ENCODE peak calls at places on chromosomes 6 and 20, in six cellular contexts. D, R, F, Z, K and U are unnamed samples.

GRCh38 chr6:14217728-14218637 is 100.4 kb downstream of the CD83 start:
- DNase-seq in D (no peak), R (no peak), F (peak), Z (no peak), K (no peak), U (no peak)

GRCh38 chr6:5214570-5215052 is 46.1 kb downstream of the LYRM4 start:
- DNase-seq in D (peak), R (no peak), F (peak), Z (peak), K (no peak), U (no peak)

GRCh38 chr6:104229057-104229456 is 630.7 kb downstream of the HACE1 start:
- DNase-seq in D (no peak), R (no peak), F (no peak), Z (no peak), K (no peak), U (no peak)

GRCh38 chr20:38125157-38126056 is 39.7 kb downstream of the TGM2 start:
- DNase-seq in D (peak), R (peak), F (peak), Z (no peak), K (no peak), U (peak)

GRCh38 chr6:31701666-31702420 is 1.3 kb downstream of the ABHD16A start:
- DNase-seq in D (peak), R (no peak), F (peak), Z (no peak), K (no peak), U (no peak)

GRCh38 chr6:117976030-117976651 is 69.1 kb downstream of the SLC35F1 start:
- DNase-seq in D (peak), R (no peak), F (peak), Z (peak), K (no peak), U (no peak)

GRCh38 chr6:47061631-47062300 is 19.6 kb upstream of the ADGRF1 start:
- DNase-seq in D (peak), R (no peak), F (no peak), Z (no peak), K (no peak), U (no peak)

GRCh38 chr6:81130969-81131368 is 621.5 kb downstream of the TENT5A start:
- DNase-seq in D (no peak), R (no peak), F (no peak), Z (peak), K (no peak), U (no peak)

GRCh38 chr6:12748815-12749521 is 32.4 kb downstream of the PHACTR1 start:
- DNase-seq in D (no peak), R (no peak), F (no peak), Z (no peak), K (no peak), U (no peak)

GRCh38 chr20:6925744-6926278 is 158.3 kb downstream of the BMP2 start:
- DNase-seq in D (no peak), R (no peak), F (no peak), Z (no peak), K (no peak), U (peak)

GRCh38 chr20:48603116-48603818 is 224.5 kb downstream of the PREX1 start:
- DNase-seq in D (no peak), R (no peak), F (no peak), Z (no peak), K (no peak), U (no peak)

GRCh38 chr6:108235121-108235520 is 25.7 kb downstream of the SNX3 start:
- DNase-seq in D (no peak), R (no peak), F (no peak), Z (no peak), K (no peak), U (no peak)

GRCh38 chr20:32946629-32947028 is 57.6 kb downstream of the SUN5 start:
- DNase-seq in D (no peak), R (no peak), F (no peak), Z (no peak), K (no peak), U (no peak)

GRCh38 chr20:34129518-34130162 is 17.6 kb upstream of the EIF2S2 start:
- DNase-seq in D (peak), R (peak), F (peak), Z (peak), K (peak), U (no peak)

GRCh38 chr6:148358196-148358785 is 15.7 kb downstream of the SASH1 start:
- DNase-seq in D (no peak), R (no peak), F (peak), Z (no peak), K (no peak), U (no peak)

GRCh38 chr6:130322673-130323268 is 43.0 kb upstream of the TMEM200A start:
- DNase-seq in D (peak), R (peak), F (peak), Z (peak), K (peak), U (no peak)

GRCh38 chr6:55918639-55919038 is 43.2 kb upstream of the BMP5 start:
- DNase-seq in D (peak), R (no peak), F (peak), Z (no peak), K (no peak), U (no peak)

GRCh38 chr6:134482585-134483346 is 164.9 kb upstream of the SGK1 start:
- DNase-seq in D (peak), R (no peak), F (no peak), Z (no peak), K (no peak), U (no peak)

GRCh38 chr6:129525055-129525454 is 184.9 kb downstream of the ARHGAP18 start:
- DNase-seq in D (no peak), R (no peak), F (peak), Z (no peak), K (no peak), U (no peak)

GRCh38 chr20:38970302-38970701 is 8.2 kb downstream of the DHX35 start:
- DNase-seq in D (peak), R (no peak), F (peak), Z (no peak), K (no peak), U (no peak)

GRCh38 chr20:52200870-52201269 is 9.3 kb upstream of the ZFP64 start:
- DNase-seq in D (no peak), R (no peak), F (peak), Z (no peak), K (no peak), U (no peak)

GRCh38 chr20:37973059-37973910 is 60.0 kb downstream of the TTI1 start:
- DNase-seq in D (no peak), R (no peak), F (no peak), Z (no peak), K (no peak), U (no peak)

GRCh38 chr6:88008411-88008810 is 39.2 kb upstream of the SPACA1 start:
- DNase-seq in D (peak), R (no peak), F (no peak), Z (no peak), K (no peak), U (no peak)

GRCh38 chr6:155521719-155522118 is 66.1 kb upstream of the NOX3 start:
- DNase-seq in D (no peak), R (no peak), F (peak), Z (no peak), K (no peak), U (no peak)

GRCh38 chr20:3209023-3209945 is at the start of gene ITPA:
- DNase-seq in D (peak), R (peak), F (peak), Z (peak), K (peak), U (no peak)

GRCh38 chr6:48032156-48032555 is 78.8 kb downstream of the PTCHD4 start:
- DNase-seq in D (peak), R (no peak), F (peak), Z (no peak), K (no peak), U (no peak)

GRCh38 chr6:164690241-164690640 is 619.2 kb downstream of the C6orf118 start:
- DNase-seq in D (no peak), R (no peak), F (no peak), Z (no peak), K (no peak), U (no peak)

GRCh38 chr20:62337558-62338293 is 29.4 kb downstream of the LAMA5 start:
- DNase-seq in D (no peak), R (no peak), F (no peak), Z (peak), K (no peak), U (no peak)

GRCh38 chr20:37574199-37574890 is 46.7 kb upstream of the BLCAP start:
- DNase-seq in D (no peak), R (no peak), F (no peak), Z (no peak), K (no peak), U (no peak)

DNA sequence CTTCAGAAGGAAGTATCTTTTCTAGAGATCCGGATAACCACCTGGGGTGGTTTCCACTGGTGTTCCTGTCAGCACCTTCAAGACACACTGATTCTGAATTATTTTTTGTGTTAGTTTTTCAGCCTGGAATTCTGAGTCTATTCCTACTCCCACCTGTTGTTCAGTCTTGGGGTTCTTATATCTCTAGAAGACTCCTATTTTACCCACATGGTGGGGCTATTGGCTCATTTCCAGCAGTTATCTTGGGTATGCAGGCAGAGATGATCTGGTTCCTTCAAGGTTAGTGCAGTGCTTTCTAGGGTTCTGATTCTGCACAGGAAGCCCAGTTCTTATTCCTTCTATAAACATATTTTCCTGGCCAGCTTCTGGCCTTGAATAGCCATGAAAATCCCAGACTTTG is 175.6 kb upstream of the PDE7B start:
- DNase-seq in D (peak), R (no peak), F (peak), Z (peak), K (peak), U (no peak)
- TF ChIP-seq CTCF in D (peak), R (no peak), F (peak), Z (peak), K (peak), U (no peak)

GRCh38 chr6:138815221-138815620 is 19.3 kb downstream of the ECT2L start:
- DNase-seq in D (no peak), R (no peak), F (no peak), Z (no peak), K (no peak), U (no peak)

GRCh38 chr6:138815797-138816528 is 20.1 kb downstream of the ECT2L start:
- DNase-seq in D (peak), R (no peak), F (peak), Z (peak), K (no peak), U (no peak)

GRCh38 chr6:138818496-138819194 is 22.8 kb downstream of the ECT2L start:
- DNase-seq in D (no peak), R (no peak), F (no peak), Z (peak), K (no peak), U (no peak)

GRCh38 chr6:138814179-138814834 is 18.4 kb downstream of the ECT2L start:
- DNase-seq in D (no peak), R (no peak), F (no peak), Z (no peak), K (no peak), U (no peak)

GRCh38 chr6:138817799-138818198 is 21.9 kb downstream of the ECT2L start:
- DNase-seq in D (peak), R (peak), F (peak), Z (no peak), K (no peak), U (no peak)
- H3K27ac ChIP-seq in D (peak), R (peak), F (no peak), Z (no peak), K (no peak), U (no peak)

GRCh38 chr6:33088931-33089640 is 13.3 kb downstream of the HLA-DPB1 start:
- DNase-seq in D (no peak), R (no peak), F (no peak), Z (no peak), K (no peak), U (peak)

GRCh38 chr6:33093857-33094256 is 18.1 kb downstream of the HLA-DPB1 start:
- DNase-seq in D (no peak), R (no peak), F (no peak), Z (no peak), K (no peak), U (peak)

GRCh38 chr6:33088258-33088930 is 12.6 kb downstream of the HLA-DPB1 start:
- DNase-seq in D (no peak), R (no peak), F (no peak), Z (no peak), K (no peak), U (peak)

GRCh38 chr6:33092385-33092784 is 16.6 kb downstream of the HLA-DPB1 start:
- DNase-seq in D (no peak), R (no peak), F (no peak), Z (no peak), K (no peak), U (peak)

DNA sequence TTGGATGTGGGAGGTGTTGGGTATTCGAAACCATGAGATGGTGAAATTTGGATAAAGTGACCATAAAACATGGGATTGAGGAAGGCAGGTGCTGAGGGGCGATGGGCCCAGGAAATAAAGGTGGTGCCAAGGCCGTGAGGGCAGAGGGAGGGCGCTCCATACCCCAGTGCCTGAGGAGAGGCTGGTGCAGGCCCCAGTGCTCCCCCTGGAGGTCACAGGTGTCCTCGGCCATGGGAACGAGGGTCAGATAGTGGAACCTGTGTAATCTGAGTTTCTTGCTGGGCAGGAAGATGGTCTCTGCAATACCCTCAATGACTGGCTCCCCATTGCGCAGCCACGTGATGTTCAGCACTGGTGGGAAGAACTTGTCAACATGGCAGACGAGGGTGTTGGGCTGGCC is 16.2 kb downstream of the HLA-DPB1 start:
- DNase-seq in D (no peak), R (no peak), F (no peak), Z (peak), K (peak), U (peak)
- TF ChIP-seq CTCF in D (peak), R (peak), F (peak), Z (peak), K (peak), U (peak)

DNA sequence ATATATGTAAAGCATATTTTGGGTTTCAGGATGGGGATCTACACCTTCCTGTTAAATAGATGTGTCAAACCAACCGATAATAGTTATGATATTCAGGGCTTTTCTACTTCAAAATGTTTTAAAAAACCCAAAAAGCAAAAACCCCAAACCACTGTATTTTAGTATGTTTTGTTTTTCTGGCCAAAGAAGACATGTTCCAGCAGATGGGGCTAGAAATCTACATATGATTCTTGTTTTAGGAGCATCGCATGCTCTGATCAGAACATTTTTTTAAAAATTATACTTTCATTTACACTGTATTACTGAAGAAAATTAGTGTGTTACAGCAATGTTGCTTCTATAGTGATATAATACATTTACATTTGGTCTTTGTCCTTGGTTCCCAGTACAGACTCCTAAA is 11.0 kb downstream of the RMND1 start:
- DNase-seq in D (no peak), R (no peak), F (peak), Z (no peak), K (no peak), U (no peak)
- H3K27ac ChIP-seq in D (no peak), R (no peak), F (no peak), Z (no peak), K (no peak), U (peak)

GRCh38 chr6:41167173-41167963 is 4.5 kb upstream of the TREM2 start:
- DNase-seq in D (peak), R (no peak), F (peak), Z (no peak), K (no peak), U (peak)

GRCh38 chr6:41161851-41162552 is 914 bp downstream of the TREM2 start:
- DNase-seq in D (no peak), R (no peak), F (no peak), Z (peak), K (no peak), U (peak)

GRCh38 chr6:41163419-41163717 is 452 bp upstream of the TREM2 start:
- DNase-seq in D (no peak), R (no peak), F (no peak), Z (no peak), K (no peak), U (peak)

GRCh38 chr6:41162687-41163418 is at the start of gene TREM2:
- DNase-seq in D (no peak), R (no peak), F (no peak), Z (no peak), K (no peak), U (peak)

GRCh38 chr6:41164551-41164950 is 1.6 kb upstream of the TREM2 start:
- DNase-seq in D (no peak), R (no peak), F (no peak), Z (no peak), K (no peak), U (peak)
- TF ChIP-seq CTCF in D (no peak), R (no peak), F (no peak), Z (no peak), K (no peak), U (no peak)

GRCh38 chr6:49551126-49551865 is 828 bp downstream of the C6orf141 start:
- DNase-seq in D (no peak), R (no peak), F (no peak), Z (no peak), K (no peak), U (no peak)
- H3K27ac ChIP-seq in D (no peak), R (peak), F (no peak), Z (no peak), K (no peak), U (no peak)

GRCh38 chr6:16761469-16762264 is 407 bp upstream of the ATXN1 start:
- DNase-seq in D (peak), R (peak), F (peak), Z (peak), K (peak), U (peak)
- TF ChIP-seq CTCF in D (peak), R (no peak), F (peak), Z (no peak), K (no peak), U (peak)

DNA sequence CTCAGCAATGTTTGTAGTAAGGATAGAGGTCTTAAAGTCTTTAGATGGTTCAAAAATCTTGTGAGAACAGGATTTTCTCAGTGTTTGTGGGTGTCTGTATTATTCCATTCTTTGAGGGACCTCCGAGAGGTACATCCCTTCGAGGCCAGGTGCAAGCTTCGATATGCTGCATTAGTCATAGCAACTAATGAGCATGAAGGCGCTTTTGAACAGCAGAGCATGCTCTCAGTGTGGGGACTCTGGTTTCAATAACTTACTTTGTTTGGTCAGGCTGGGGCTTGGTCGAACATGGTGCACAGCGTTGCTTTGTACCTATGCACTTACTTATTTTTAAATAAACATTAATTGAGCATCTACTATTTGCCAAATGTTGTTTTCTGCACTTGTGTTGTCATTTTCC is 297.9 kb downstream of the CLIC5 start:
- DNase-seq in D (no peak), R (no peak), F (no peak), Z (no peak), K (no peak), U (no peak)
- H3K27ac ChIP-seq in D (no peak), R (no peak), F (no peak), Z (no peak), K (no peak), U (no peak)

DNA sequence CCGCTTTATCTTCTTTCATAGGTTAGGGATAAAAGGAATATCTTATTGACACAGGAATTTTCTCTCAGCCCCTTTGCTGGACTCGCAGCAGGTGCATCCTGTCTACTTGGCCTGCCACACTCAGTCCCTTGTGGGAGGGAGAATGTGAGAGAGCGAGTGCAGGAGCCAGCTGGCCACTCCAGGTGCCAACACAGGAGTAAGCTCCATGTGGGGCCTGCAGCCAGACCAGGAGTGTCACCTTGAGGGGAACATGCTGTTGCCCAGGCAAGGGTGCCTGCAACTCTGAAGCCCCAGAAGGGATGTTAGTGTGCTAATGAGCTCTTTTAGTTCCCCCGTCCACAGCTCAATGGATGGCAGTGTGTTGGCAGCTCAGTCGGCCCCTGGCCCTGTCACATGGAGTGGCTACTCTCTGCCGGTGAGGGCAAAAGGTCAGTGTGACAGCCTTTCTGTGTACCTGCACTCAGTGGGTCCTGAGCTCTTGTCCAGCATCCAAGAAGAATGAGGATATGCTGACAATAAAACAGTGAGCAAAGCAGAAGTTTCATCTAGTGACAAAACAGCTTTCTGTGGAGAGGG is 57.1 kb downstream of the CRYBG1 start:
- DNase-seq in D (no peak), R (no peak), F (no peak), Z (no peak), K (no peak), U (no peak)
- TF ChIP-seq CTCF in D (no peak), R (no peak), F (no peak), Z (no peak), K (no peak), U (no peak)